ENCODE peak calls at places on chromosomes 12 and 14, in seven cellular contexts. One of them, this sample, is unnamed.
A peak's percentile ranks its signal among the peaks of the same experiment; 100 is the strongest.

GRCh38 chr14:105850853-105851581 is 324.6 kb downstream of the TMEM121 start:
- DNase-seq in nucleus accumbens: no peak
- DNase-seq in osteocyte: no peak
- DNase-seq in fibroblast of pulmonary artery: no peak
- DNase-seq in stimulated activated CD4-positive, alpha-beta T cell treated with anti-CD3 and anti-CD28 coated beads, TNF-alpha, amount 100 ng/mL, for 48 hours: no peak
- DNase-seq in stimulated activated CD8-positive, alpha-beta memory T cell treated with anti-CD3 and anti-CD28 coated beads, Interleukin-7, amount 100 ng/mL, for 4 hours: no peak
- DNase-seq in T1000: no peak
- DNase-seq in this sample: no peak

GRCh38 chr14:100778951-100779690 is 46.8 kb upstream of the MEG3 start:
- DNase-seq in nucleus accumbens: no peak
- DNase-seq in osteocyte: peak; percentile 70
- DNase-seq in fibroblast of pulmonary artery: no peak
- DNase-seq in stimulated activated CD4-positive, alpha-beta T cell treated with anti-CD3 and anti-CD28 coated beads, TNF-alpha, amount 100 ng/mL, for 48 hours: no peak
- DNase-seq in stimulated activated CD8-positive, alpha-beta memory T cell treated with anti-CD3 and anti-CD28 coated beads, Interleukin-7, amount 100 ng/mL, for 4 hours: no peak
- DNase-seq in T1000: no peak
- DNase-seq in this sample: no peak

GRCh38 chr14:63473194-63473788 is 69.9 kb downstream of the PPP2R5E start:
- DNase-seq in nucleus accumbens: no peak
- DNase-seq in osteocyte: no peak
- DNase-seq in fibroblast of pulmonary artery: no peak
- DNase-seq in stimulated activated CD4-positive, alpha-beta T cell treated with anti-CD3 and anti-CD28 coated beads, TNF-alpha, amount 100 ng/mL, for 48 hours: no peak
- DNase-seq in stimulated activated CD8-positive, alpha-beta memory T cell treated with anti-CD3 and anti-CD28 coated beads, Interleukin-7, amount 100 ng/mL, for 4 hours: no peak
- DNase-seq in T1000: no peak
- DNase-seq in this sample: no peak

GRCh38 chr12:5546616-5547015 is 114.7 kb downstream of the NTF3 start:
- DNase-seq in nucleus accumbens: no peak
- DNase-seq in osteocyte: no peak
- DNase-seq in fibroblast of pulmonary artery: no peak
- DNase-seq in stimulated activated CD4-positive, alpha-beta T cell treated with anti-CD3 and anti-CD28 coated beads, TNF-alpha, amount 100 ng/mL, for 48 hours: no peak
- DNase-seq in stimulated activated CD8-positive, alpha-beta memory T cell treated with anti-CD3 and anti-CD28 coated beads, Interleukin-7, amount 100 ng/mL, for 4 hours: no peak
- DNase-seq in T1000: no peak
- DNase-seq in this sample: no peak

GRCh38 chr12:4535092-4535491 is 3.6 kb upstream of the RAD51AP1 start:
- DNase-seq in nucleus accumbens: no peak
- DNase-seq in osteocyte: no peak
- DNase-seq in fibroblast of pulmonary artery: no peak
- DNase-seq in stimulated activated CD4-positive, alpha-beta T cell treated with anti-CD3 and anti-CD28 coated beads, TNF-alpha, amount 100 ng/mL, for 48 hours: no peak
- DNase-seq in stimulated activated CD8-positive, alpha-beta memory T cell treated with anti-CD3 and anti-CD28 coated beads, Interleukin-7, amount 100 ng/mL, for 4 hours: no peak
- DNase-seq in T1000: no peak
- DNase-seq in this sample: no peak

GRCh38 chr12:6606331-6607131 is 648 bp downstream of the CHD4 start:
- DNase-seq in nucleus accumbens: peak; percentile 66
- DNase-seq in osteocyte: peak; percentile 85
- DNase-seq in fibroblast of pulmonary artery: peak; percentile 53
- DNase-seq in stimulated activated CD4-positive, alpha-beta T cell treated with anti-CD3 and anti-CD28 coated beads, TNF-alpha, amount 100 ng/mL, for 48 hours: peak; percentile 64
- DNase-seq in stimulated activated CD8-positive, alpha-beta memory T cell treated with anti-CD3 and anti-CD28 coated beads, Interleukin-7, amount 100 ng/mL, for 4 hours: peak; percentile 75
- DNase-seq in T1000: no peak
- DNase-seq in this sample: no peak

GRCh38 chr12:116592116-116592637 is 33.0 kb downstream of the MAP1LC3B2 start:
- DNase-seq in nucleus accumbens: peak; percentile 33
- DNase-seq in osteocyte: no peak
- DNase-seq in fibroblast of pulmonary artery: peak; percentile 43
- DNase-seq in stimulated activated CD4-positive, alpha-beta T cell treated with anti-CD3 and anti-CD28 coated beads, TNF-alpha, amount 100 ng/mL, for 48 hours: no peak
- DNase-seq in stimulated activated CD8-positive, alpha-beta memory T cell treated with anti-CD3 and anti-CD28 coated beads, Interleukin-7, amount 100 ng/mL, for 4 hours: no peak
- DNase-seq in T1000: no peak
- DNase-seq in this sample: no peak

GRCh38 chr14:32576088-32576795 is 247.1 kb downstream of the AKAP6 start:
- DNase-seq in nucleus accumbens: peak; percentile 24
- DNase-seq in osteocyte: no peak
- DNase-seq in fibroblast of pulmonary artery: peak; percentile 78
- DNase-seq in stimulated activated CD4-positive, alpha-beta T cell treated with anti-CD3 and anti-CD28 coated beads, TNF-alpha, amount 100 ng/mL, for 48 hours: peak; percentile 4
- DNase-seq in stimulated activated CD8-positive, alpha-beta memory T cell treated with anti-CD3 and anti-CD28 coated beads, Interleukin-7, amount 100 ng/mL, for 4 hours: no peak
- DNase-seq in T1000: no peak
- DNase-seq in this sample: no peak

GRCh38 chr12:1064317-1064716 is 73.3 kb downstream of the ERC1 start:
- DNase-seq in nucleus accumbens: no peak
- DNase-seq in osteocyte: no peak
- DNase-seq in fibroblast of pulmonary artery: no peak
- DNase-seq in stimulated activated CD4-positive, alpha-beta T cell treated with anti-CD3 and anti-CD28 coated beads, TNF-alpha, amount 100 ng/mL, for 48 hours: no peak
- DNase-seq in stimulated activated CD8-positive, alpha-beta memory T cell treated with anti-CD3 and anti-CD28 coated beads, Interleukin-7, amount 100 ng/mL, for 4 hours: no peak
- DNase-seq in T1000: no peak
- DNase-seq in this sample: no peak

GRCh38 chr14:100239200-100239839 is 376 bp downstream of the YY1 start:
- DNase-seq in nucleus accumbens: no peak
- DNase-seq in osteocyte: no peak
- DNase-seq in fibroblast of pulmonary artery: no peak
- DNase-seq in stimulated activated CD4-positive, alpha-beta T cell treated with anti-CD3 and anti-CD28 coated beads, TNF-alpha, amount 100 ng/mL, for 48 hours: no peak
- DNase-seq in stimulated activated CD8-positive, alpha-beta memory T cell treated with anti-CD3 and anti-CD28 coated beads, Interleukin-7, amount 100 ng/mL, for 4 hours: peak; percentile 31
- DNase-seq in T1000: no peak
- DNase-seq in this sample: no peak

GRCh38 chr12:8156416-8156815 is 399 bp upstream of the ZNF705A start:
- DNase-seq in nucleus accumbens: no peak
- DNase-seq in osteocyte: no peak
- DNase-seq in fibroblast of pulmonary artery: no peak
- DNase-seq in stimulated activated CD4-positive, alpha-beta T cell treated with anti-CD3 and anti-CD28 coated beads, TNF-alpha, amount 100 ng/mL, for 48 hours: no peak
- DNase-seq in stimulated activated CD8-positive, alpha-beta memory T cell treated with anti-CD3 and anti-CD28 coated beads, Interleukin-7, amount 100 ng/mL, for 4 hours: no peak
- DNase-seq in T1000: no peak
- DNase-seq in this sample: no peak

GRCh38 chr12:111303531-111303930 is 65.4 kb downstream of the PHETA1 start:
- DNase-seq in nucleus accumbens: no peak
- DNase-seq in osteocyte: no peak
- DNase-seq in fibroblast of pulmonary artery: no peak
- DNase-seq in stimulated activated CD4-positive, alpha-beta T cell treated with anti-CD3 and anti-CD28 coated beads, TNF-alpha, amount 100 ng/mL, for 48 hours: no peak
- DNase-seq in stimulated activated CD8-positive, alpha-beta memory T cell treated with anti-CD3 and anti-CD28 coated beads, Interleukin-7, amount 100 ng/mL, for 4 hours: no peak
- DNase-seq in T1000: no peak
- DNase-seq in this sample: no peak

GRCh38 chr12:3655331-3655900 is 97.5 kb downstream of the CRACR2A start:
- DNase-seq in nucleus accumbens: no peak
- DNase-seq in osteocyte: no peak
- DNase-seq in fibroblast of pulmonary artery: peak; percentile 21
- DNase-seq in stimulated activated CD4-positive, alpha-beta T cell treated with anti-CD3 and anti-CD28 coated beads, TNF-alpha, amount 100 ng/mL, for 48 hours: no peak
- DNase-seq in stimulated activated CD8-positive, alpha-beta memory T cell treated with anti-CD3 and anti-CD28 coated beads, Interleukin-7, amount 100 ng/mL, for 4 hours: no peak
- DNase-seq in T1000: no peak
- DNase-seq in this sample: no peak

GRCh38 chr14:71001742-71002141 is 94.5 kb downstream of the PCNX1 start:
- DNase-seq in nucleus accumbens: no peak
- DNase-seq in osteocyte: no peak
- DNase-seq in fibroblast of pulmonary artery: no peak
- DNase-seq in stimulated activated CD4-positive, alpha-beta T cell treated with anti-CD3 and anti-CD28 coated beads, TNF-alpha, amount 100 ng/mL, for 48 hours: no peak
- DNase-seq in stimulated activated CD8-positive, alpha-beta memory T cell treated with anti-CD3 and anti-CD28 coated beads, Interleukin-7, amount 100 ng/mL, for 4 hours: no peak
- DNase-seq in T1000: no peak
- DNase-seq in this sample: no peak

GRCh38 chr12:26939192-26939832 is 1.0 kb downstream of the FGFR1OP2 start:
- DNase-seq in nucleus accumbens: no peak
- DNase-seq in osteocyte: no peak
- DNase-seq in fibroblast of pulmonary artery: no peak
- DNase-seq in stimulated activated CD4-positive, alpha-beta T cell treated with anti-CD3 and anti-CD28 coated beads, TNF-alpha, amount 100 ng/mL, for 48 hours: no peak
- DNase-seq in stimulated activated CD8-positive, alpha-beta memory T cell treated with anti-CD3 and anti-CD28 coated beads, Interleukin-7, amount 100 ng/mL, for 4 hours: no peak
- DNase-seq in T1000: no peak
- DNase-seq in this sample: no peak

GRCh38 chr14:60944206-60944605 is 36.7 kb downstream of the TRMT5 start:
- DNase-seq in nucleus accumbens: no peak
- DNase-seq in osteocyte: no peak
- DNase-seq in fibroblast of pulmonary artery: peak; percentile 44
- DNase-seq in stimulated activated CD4-positive, alpha-beta T cell treated with anti-CD3 and anti-CD28 coated beads, TNF-alpha, amount 100 ng/mL, for 48 hours: no peak
- DNase-seq in stimulated activated CD8-positive, alpha-beta memory T cell treated with anti-CD3 and anti-CD28 coated beads, Interleukin-7, amount 100 ng/mL, for 4 hours: no peak
- DNase-seq in T1000: no peak
- DNase-seq in this sample: no peak

GRCh38 chr12:127336416-127336815 is 930.6 kb upstream of the TMEM132C start:
- DNase-seq in nucleus accumbens: no peak
- DNase-seq in osteocyte: no peak
- DNase-seq in fibroblast of pulmonary artery: no peak
- DNase-seq in stimulated activated CD4-positive, alpha-beta T cell treated with anti-CD3 and anti-CD28 coated beads, TNF-alpha, amount 100 ng/mL, for 48 hours: no peak
- DNase-seq in stimulated activated CD8-positive, alpha-beta memory T cell treated with anti-CD3 and anti-CD28 coated beads, Interleukin-7, amount 100 ng/mL, for 4 hours: no peak
- DNase-seq in T1000: no peak
- DNase-seq in this sample: no peak

GRCh38 chr12:25689996-25690501 is 137.0 kb upstream of the LMNTD1 start:
- DNase-seq in nucleus accumbens: no peak
- DNase-seq in osteocyte: no peak
- DNase-seq in fibroblast of pulmonary artery: peak; percentile 39
- DNase-seq in stimulated activated CD4-positive, alpha-beta T cell treated with anti-CD3 and anti-CD28 coated beads, TNF-alpha, amount 100 ng/mL, for 48 hours: no peak
- DNase-seq in stimulated activated CD8-positive, alpha-beta memory T cell treated with anti-CD3 and anti-CD28 coated beads, Interleukin-7, amount 100 ng/mL, for 4 hours: no peak
- DNase-seq in T1000: peak; percentile 43
- DNase-seq in this sample: no peak

GRCh38 chr12:65568517-65568916 is 255.8 kb upstream of the HMGA2 start:
- DNase-seq in nucleus accumbens: no peak
- DNase-seq in osteocyte: no peak
- DNase-seq in fibroblast of pulmonary artery: peak; percentile 75
- DNase-seq in stimulated activated CD4-positive, alpha-beta T cell treated with anti-CD3 and anti-CD28 coated beads, TNF-alpha, amount 100 ng/mL, for 48 hours: no peak
- DNase-seq in stimulated activated CD8-positive, alpha-beta memory T cell treated with anti-CD3 and anti-CD28 coated beads, Interleukin-7, amount 100 ng/mL, for 4 hours: no peak
- DNase-seq in T1000: no peak
- DNase-seq in this sample: no peak

GRCh38 chr14:50932592-50933500 is 11.4 kb downstream of the PYGL start:
- DNase-seq in nucleus accumbens: no peak
- DNase-seq in osteocyte: no peak
- DNase-seq in fibroblast of pulmonary artery: no peak
- DNase-seq in stimulated activated CD4-positive, alpha-beta T cell treated with anti-CD3 and anti-CD28 coated beads, TNF-alpha, amount 100 ng/mL, for 48 hours: no peak
- DNase-seq in stimulated activated CD8-positive, alpha-beta memory T cell treated with anti-CD3 and anti-CD28 coated beads, Interleukin-7, amount 100 ng/mL, for 4 hours: no peak
- DNase-seq in T1000: no peak
- DNase-seq in this sample: no peak

GRCh38 chr14:93150227-93151206 is 34.2 kb downstream of the MOAP1 start:
- DNase-seq in nucleus accumbens: no peak
- DNase-seq in osteocyte: no peak
- DNase-seq in fibroblast of pulmonary artery: no peak
- DNase-seq in stimulated activated CD4-positive, alpha-beta T cell treated with anti-CD3 and anti-CD28 coated beads, TNF-alpha, amount 100 ng/mL, for 48 hours: no peak
- DNase-seq in stimulated activated CD8-positive, alpha-beta memory T cell treated with anti-CD3 and anti-CD28 coated beads, Interleukin-7, amount 100 ng/mL, for 4 hours: no peak
- DNase-seq in T1000: no peak
- DNase-seq in this sample: no peak

GRCh38 chr12:105823810-105824209 is 314.9 kb downstream of the NUAK1 start:
- DNase-seq in nucleus accumbens: no peak
- DNase-seq in osteocyte: no peak
- DNase-seq in fibroblast of pulmonary artery: no peak
- DNase-seq in stimulated activated CD4-positive, alpha-beta T cell treated with anti-CD3 and anti-CD28 coated beads, TNF-alpha, amount 100 ng/mL, for 48 hours: no peak
- DNase-seq in stimulated activated CD8-positive, alpha-beta memory T cell treated with anti-CD3 and anti-CD28 coated beads, Interleukin-7, amount 100 ng/mL, for 4 hours: no peak
- DNase-seq in T1000: no peak
- DNase-seq in this sample: no peak

GRCh38 chr14:97456958-97457357 is 659.8 kb downstream of the VRK1 start:
- DNase-seq in nucleus accumbens: no peak
- DNase-seq in osteocyte: no peak
- DNase-seq in fibroblast of pulmonary artery: no peak
- DNase-seq in stimulated activated CD4-positive, alpha-beta T cell treated with anti-CD3 and anti-CD28 coated beads, TNF-alpha, amount 100 ng/mL, for 48 hours: peak; percentile 61
- DNase-seq in stimulated activated CD8-positive, alpha-beta memory T cell treated with anti-CD3 and anti-CD28 coated beads, Interleukin-7, amount 100 ng/mL, for 4 hours: peak; percentile 70
- DNase-seq in T1000: peak; percentile 35
- DNase-seq in this sample: no peak

This sample was measured in GM18507.